ENCODE peak calls at places on chromosomes 6 and 20, in ten cellular contexts. One of them, this sample, is unnamed.
A peak's percentile ranks its signal among the peaks of the same experiment; 100 is the strongest.

GRCh38 chr6:165931675-165932074 is 236.0 kb downstream of the TBXT start:
- DNase-seq in PC-9: no peak
- DNase-seq in GM12878: no peak
- DNase-seq in foreskin fibroblast: no peak
- DNase-seq in ovary: no peak
- DNase-seq in left ventricle myocardium inferior: no peak
- DNase-seq in fibroblast of villous mesenchyme: no peak
- DNase-seq in choroid plexus epithelial cell: no peak
- DNase-seq in effector memory CD4-positive, alpha-beta T cell: no peak
- DNase-seq in naive thymus-derived CD4-positive, alpha-beta T cell: no peak
- DNase-seq in this sample: no peak

GRCh38 chr6:133548409-133548808 is 307.3 kb downstream of the EYA4 start:
- DNase-seq in PC-9: no peak
- DNase-seq in GM12878: no peak
- DNase-seq in foreskin fibroblast: peak; percentile 49
- DNase-seq in ovary: no peak
- DNase-seq in left ventricle myocardium inferior: no peak
- DNase-seq in fibroblast of villous mesenchyme: peak; percentile 41
- DNase-seq in choroid plexus epithelial cell: peak; percentile 84
- DNase-seq in effector memory CD4-positive, alpha-beta T cell: no peak
- DNase-seq in naive thymus-derived CD4-positive, alpha-beta T cell: no peak
- DNase-seq in this sample: no peak

GRCh38 chr6:10350720-10351119 is 64.2 kb downstream of the TFAP2A start:
- DNase-seq in PC-9: no peak
- DNase-seq in GM12878: no peak
- DNase-seq in foreskin fibroblast: no peak
- DNase-seq in ovary: no peak
- DNase-seq in left ventricle myocardium inferior: no peak
- DNase-seq in fibroblast of villous mesenchyme: no peak
- DNase-seq in choroid plexus epithelial cell: no peak
- DNase-seq in effector memory CD4-positive, alpha-beta T cell: no peak
- DNase-seq in naive thymus-derived CD4-positive, alpha-beta T cell: no peak
- DNase-seq in this sample: peak; percentile 41

GRCh38 chr6:129186988-129187387 is 304.1 kb downstream of the LAMA2 start:
- DNase-seq in PC-9: peak; percentile 61
- DNase-seq in GM12878: no peak
- DNase-seq in foreskin fibroblast: peak; percentile 87
- DNase-seq in ovary: no peak
- DNase-seq in left ventricle myocardium inferior: no peak
- DNase-seq in fibroblast of villous mesenchyme: peak; percentile 46
- DNase-seq in choroid plexus epithelial cell: peak; percentile 66
- DNase-seq in effector memory CD4-positive, alpha-beta T cell: no peak
- DNase-seq in naive thymus-derived CD4-positive, alpha-beta T cell: no peak
- DNase-seq in this sample: peak; percentile 79

GRCh38 chr6:153525998-153526397 is 394.9 kb upstream of the RGS17 start:
- DNase-seq in PC-9: no peak
- DNase-seq in GM12878: no peak
- DNase-seq in foreskin fibroblast: no peak
- DNase-seq in ovary: no peak
- DNase-seq in left ventricle myocardium inferior: no peak
- DNase-seq in fibroblast of villous mesenchyme: no peak
- DNase-seq in choroid plexus epithelial cell: no peak
- DNase-seq in effector memory CD4-positive, alpha-beta T cell: no peak
- DNase-seq in naive thymus-derived CD4-positive, alpha-beta T cell: no peak
- DNase-seq in this sample: peak; percentile 62

GRCh38 chr6:9025796-9026195 is 590.5 kb upstream of the SLC35B3 start:
- DNase-seq in PC-9: no peak
- DNase-seq in GM12878: no peak
- DNase-seq in foreskin fibroblast: peak; percentile 24
- DNase-seq in ovary: no peak
- DNase-seq in left ventricle myocardium inferior: no peak
- DNase-seq in fibroblast of villous mesenchyme: no peak
- DNase-seq in choroid plexus epithelial cell: no peak
- DNase-seq in effector memory CD4-positive, alpha-beta T cell: no peak
- DNase-seq in naive thymus-derived CD4-positive, alpha-beta T cell: no peak
- DNase-seq in this sample: no peak

GRCh38 chr20:7379621-7380220 is 560.5 kb downstream of the HAO1 start:
- DNase-seq in PC-9: no peak
- DNase-seq in GM12878: no peak
- DNase-seq in foreskin fibroblast: peak; percentile 21
- DNase-seq in ovary: no peak
- DNase-seq in left ventricle myocardium inferior: no peak
- DNase-seq in fibroblast of villous mesenchyme: no peak
- DNase-seq in choroid plexus epithelial cell: no peak
- DNase-seq in effector memory CD4-positive, alpha-beta T cell: no peak
- DNase-seq in naive thymus-derived CD4-positive, alpha-beta T cell: no peak
- DNase-seq in this sample: no peak

GRCh38 chr6:42400031-42400760 is 51.5 kb downstream of the TRERF1 start:
- DNase-seq in PC-9: no peak
- DNase-seq in GM12878: no peak
- DNase-seq in foreskin fibroblast: no peak
- DNase-seq in ovary: no peak
- DNase-seq in left ventricle myocardium inferior: no peak
- DNase-seq in fibroblast of villous mesenchyme: no peak
- DNase-seq in choroid plexus epithelial cell: no peak
- DNase-seq in effector memory CD4-positive, alpha-beta T cell: no peak
- DNase-seq in naive thymus-derived CD4-positive, alpha-beta T cell: no peak
- DNase-seq in this sample: no peak

GRCh38 chr6:149965191-149966020 is 1.7 kb downstream of the ULBP1 start:
- DNase-seq in PC-9: no peak
- DNase-seq in GM12878: no peak
- DNase-seq in foreskin fibroblast: peak; percentile 20
- DNase-seq in ovary: no peak
- DNase-seq in left ventricle myocardium inferior: no peak
- DNase-seq in fibroblast of villous mesenchyme: peak; percentile 9
- DNase-seq in choroid plexus epithelial cell: peak; percentile 23
- DNase-seq in effector memory CD4-positive, alpha-beta T cell: no peak
- DNase-seq in naive thymus-derived CD4-positive, alpha-beta T cell: no peak
- DNase-seq in this sample: no peak

GRCh38 chr6:135265278-135265677 is 84.2 kb downstream of the MYB start:
- DNase-seq in PC-9: peak; percentile 25
- DNase-seq in GM12878: no peak
- DNase-seq in foreskin fibroblast: no peak
- DNase-seq in ovary: no peak
- DNase-seq in left ventricle myocardium inferior: no peak
- DNase-seq in fibroblast of villous mesenchyme: no peak
- DNase-seq in choroid plexus epithelial cell: no peak
- DNase-seq in effector memory CD4-positive, alpha-beta T cell: no peak
- DNase-seq in naive thymus-derived CD4-positive, alpha-beta T cell: no peak
- DNase-seq in this sample: no peak

GRCh38 chr6:2797564-2798014 is 32.4 kb downstream of the WRNIP1 start:
- DNase-seq in PC-9: no peak
- DNase-seq in GM12878: no peak
- DNase-seq in foreskin fibroblast: no peak
- DNase-seq in ovary: no peak
- DNase-seq in left ventricle myocardium inferior: no peak
- DNase-seq in fibroblast of villous mesenchyme: peak; percentile 29
- DNase-seq in choroid plexus epithelial cell: no peak
- DNase-seq in effector memory CD4-positive, alpha-beta T cell: no peak
- DNase-seq in naive thymus-derived CD4-positive, alpha-beta T cell: no peak
- DNase-seq in this sample: no peak

GRCh38 chr6:22451960-22452359 is 117.4 kb upstream of the HDGFL1 start:
- DNase-seq in PC-9: no peak
- DNase-seq in GM12878: no peak
- DNase-seq in foreskin fibroblast: no peak
- DNase-seq in ovary: no peak
- DNase-seq in left ventricle myocardium inferior: no peak
- DNase-seq in fibroblast of villous mesenchyme: no peak
- DNase-seq in choroid plexus epithelial cell: peak; percentile 4
- DNase-seq in effector memory CD4-positive, alpha-beta T cell: no peak
- DNase-seq in naive thymus-derived CD4-positive, alpha-beta T cell: no peak
- DNase-seq in this sample: no peak

GRCh38 chr6:79775222-79775621 is 144.1 kb downstream of the SH3BGRL2 start:
- DNase-seq in PC-9: no peak
- DNase-seq in GM12878: no peak
- DNase-seq in foreskin fibroblast: no peak
- DNase-seq in ovary: no peak
- DNase-seq in left ventricle myocardium inferior: no peak
- DNase-seq in fibroblast of villous mesenchyme: no peak
- DNase-seq in choroid plexus epithelial cell: no peak
- DNase-seq in effector memory CD4-positive, alpha-beta T cell: no peak
- DNase-seq in naive thymus-derived CD4-positive, alpha-beta T cell: no peak
- DNase-seq in this sample: no peak

GRCh38 chr20:34643919-34644318 is 33.0 kb downstream of the PIGU start:
- DNase-seq in PC-9: no peak
- DNase-seq in GM12878: no peak
- DNase-seq in foreskin fibroblast: peak; percentile 85
- DNase-seq in ovary: no peak
- DNase-seq in left ventricle myocardium inferior: no peak
- DNase-seq in fibroblast of villous mesenchyme: peak; percentile 98
- DNase-seq in choroid plexus epithelial cell: peak; percentile 94
- DNase-seq in effector memory CD4-positive, alpha-beta T cell: no peak
- DNase-seq in naive thymus-derived CD4-positive, alpha-beta T cell: no peak
- DNase-seq in this sample: peak; percentile 13

GRCh38 chr20:2652724-2653510 is 485 bp downstream of the NOP56 start:
- DNase-seq in PC-9: no peak
- DNase-seq in GM12878: no peak
- DNase-seq in foreskin fibroblast: no peak
- DNase-seq in ovary: no peak
- DNase-seq in left ventricle myocardium inferior: peak; percentile 34
- DNase-seq in fibroblast of villous mesenchyme: peak; percentile 29
- DNase-seq in choroid plexus epithelial cell: peak; percentile 13
- DNase-seq in effector memory CD4-positive, alpha-beta T cell: no peak
- DNase-seq in naive thymus-derived CD4-positive, alpha-beta T cell: no peak
- DNase-seq in this sample: peak; percentile 8

GRCh38 chr6:138590796-138591709 is 91.8 kb upstream of the NHSL1 start:
- DNase-seq in PC-9: peak; percentile 72
- DNase-seq in GM12878: peak; percentile 31
- DNase-seq in foreskin fibroblast: peak; percentile 69
- DNase-seq in ovary: peak; percentile 46
- DNase-seq in left ventricle myocardium inferior: no peak
- DNase-seq in fibroblast of villous mesenchyme: peak; percentile 65
- DNase-seq in choroid plexus epithelial cell: peak; percentile 85
- DNase-seq in effector memory CD4-positive, alpha-beta T cell: no peak
- DNase-seq in naive thymus-derived CD4-positive, alpha-beta T cell: no peak
- DNase-seq in this sample: peak; percentile 66
- H3K4me3 ChIP-seq in PC-9: no peak overlapping the region
- H3K4me3 ChIP-seq in GM12878: no peak overlapping the region
- H3K4me3 ChIP-seq in foreskin fibroblast: no peak overlapping the region
- H3K4me3 ChIP-seq in ovary: no peak overlapping the region
- H3K4me3 ChIP-seq in left ventricle myocardium inferior: no peak overlapping the region
- H3K4me3 ChIP-seq in fibroblast of villous mesenchyme: no peak overlapping the region
- H3K4me3 ChIP-seq in choroid plexus epithelial cell: no peak overlapping the region
- H3K4me3 ChIP-seq in effector memory CD4-positive, alpha-beta T cell: no peak overlapping the region
- H3K4me3 ChIP-seq in naive thymus-derived CD4-positive, alpha-beta T cell: no peak overlapping the region
- H3K4me3 ChIP-seq in this sample: no peak overlapping the region

GRCh38 chr6:28814032-28814976 is 109.5 kb downstream of the TRIM27 start:
- DNase-seq in PC-9: no peak
- DNase-seq in GM12878: no peak
- DNase-seq in foreskin fibroblast: no peak
- DNase-seq in ovary: no peak
- DNase-seq in left ventricle myocardium inferior: no peak
- DNase-seq in fibroblast of villous mesenchyme: no peak
- DNase-seq in choroid plexus epithelial cell: no peak
- DNase-seq in effector memory CD4-positive, alpha-beta T cell: no peak
- DNase-seq in naive thymus-derived CD4-positive, alpha-beta T cell: no peak
- DNase-seq in this sample: no peak
- H3K4me3 ChIP-seq in PC-9: no peak overlapping the region
- H3K4me3 ChIP-seq in GM12878: no peak overlapping the region
- H3K4me3 ChIP-seq in foreskin fibroblast: peak overlapping the region; percentile 5
- H3K4me3 ChIP-seq in ovary: no peak overlapping the region
- H3K4me3 ChIP-seq in left ventricle myocardium inferior: no peak overlapping the region
- H3K4me3 ChIP-seq in fibroblast of villous mesenchyme: peak overlapping the region; percentile 18
- H3K4me3 ChIP-seq in choroid plexus epithelial cell: peak overlapping the region; percentile 28
- H3K4me3 ChIP-seq in effector memory CD4-positive, alpha-beta T cell: no peak overlapping the region
- H3K4me3 ChIP-seq in naive thymus-derived CD4-positive, alpha-beta T cell: no peak overlapping the region
- H3K4me3 ChIP-seq in this sample: no peak overlapping the region

GRCh38 chr6:140012146-140012545 is 637.7 kb upstream of the CITED2 start:
- DNase-seq in PC-9: no peak
- DNase-seq in GM12878: no peak
- DNase-seq in foreskin fibroblast: no peak
- DNase-seq in ovary: no peak
- DNase-seq in left ventricle myocardium inferior: no peak
- DNase-seq in fibroblast of villous mesenchyme: no peak
- DNase-seq in choroid plexus epithelial cell: no peak
- DNase-seq in effector memory CD4-positive, alpha-beta T cell: no peak
- DNase-seq in naive thymus-derived CD4-positive, alpha-beta T cell: no peak
- DNase-seq in this sample: no peak

GRCh38 chr6:140009286-140009685 is 634.8 kb upstream of the CITED2 start:
- DNase-seq in PC-9: no peak
- DNase-seq in GM12878: no peak
- DNase-seq in foreskin fibroblast: no peak
- DNase-seq in ovary: no peak
- DNase-seq in left ventricle myocardium inferior: no peak
- DNase-seq in fibroblast of villous mesenchyme: no peak
- DNase-seq in choroid plexus epithelial cell: no peak
- DNase-seq in effector memory CD4-positive, alpha-beta T cell: no peak
- DNase-seq in naive thymus-derived CD4-positive, alpha-beta T cell: no peak
- DNase-seq in this sample: no peak

GRCh38 chr6:140017470-140017869 is 643.0 kb upstream of the CITED2 start:
- DNase-seq in PC-9: peak; percentile 52
- DNase-seq in GM12878: no peak
- DNase-seq in foreskin fibroblast: no peak
- DNase-seq in ovary: no peak
- DNase-seq in left ventricle myocardium inferior: no peak
- DNase-seq in fibroblast of villous mesenchyme: peak; percentile 75
- DNase-seq in choroid plexus epithelial cell: no peak
- DNase-seq in effector memory CD4-positive, alpha-beta T cell: no peak
- DNase-seq in naive thymus-derived CD4-positive, alpha-beta T cell: no peak
- DNase-seq in this sample: no peak

GRCh38 chr6:140007525-140007924 is 633.1 kb upstream of the CITED2 start:
- DNase-seq in PC-9: no peak
- DNase-seq in GM12878: no peak
- DNase-seq in foreskin fibroblast: no peak
- DNase-seq in ovary: no peak
- DNase-seq in left ventricle myocardium inferior: no peak
- DNase-seq in fibroblast of villous mesenchyme: no peak
- DNase-seq in choroid plexus epithelial cell: no peak
- DNase-seq in effector memory CD4-positive, alpha-beta T cell: no peak
- DNase-seq in naive thymus-derived CD4-positive, alpha-beta T cell: no peak
- DNase-seq in this sample: no peak

GRCh38 chr6:140011537-140011936 is 637.1 kb upstream of the CITED2 start:
- DNase-seq in PC-9: no peak
- DNase-seq in GM12878: no peak
- DNase-seq in foreskin fibroblast: no peak
- DNase-seq in ovary: no peak
- DNase-seq in left ventricle myocardium inferior: no peak
- DNase-seq in fibroblast of villous mesenchyme: no peak
- DNase-seq in choroid plexus epithelial cell: no peak
- DNase-seq in effector memory CD4-positive, alpha-beta T cell: no peak
- DNase-seq in naive thymus-derived CD4-positive, alpha-beta T cell: no peak
- DNase-seq in this sample: no peak
- H3K4me3 ChIP-seq in PC-9: no peak overlapping the region
- H3K4me3 ChIP-seq in GM12878: no peak overlapping the region
- H3K4me3 ChIP-seq in foreskin fibroblast: no peak overlapping the region
- H3K4me3 ChIP-seq in ovary: no peak overlapping the region
- H3K4me3 ChIP-seq in left ventricle myocardium inferior: no peak overlapping the region
- H3K4me3 ChIP-seq in fibroblast of villous mesenchyme: no peak overlapping the region
- H3K4me3 ChIP-seq in choroid plexus epithelial cell: no peak overlapping the region
- H3K4me3 ChIP-seq in effector memory CD4-positive, alpha-beta T cell: no peak overlapping the region
- H3K4me3 ChIP-seq in naive thymus-derived CD4-positive, alpha-beta T cell: no peak overlapping the region
- H3K4me3 ChIP-seq in this sample: no peak overlapping the region

DNA sequence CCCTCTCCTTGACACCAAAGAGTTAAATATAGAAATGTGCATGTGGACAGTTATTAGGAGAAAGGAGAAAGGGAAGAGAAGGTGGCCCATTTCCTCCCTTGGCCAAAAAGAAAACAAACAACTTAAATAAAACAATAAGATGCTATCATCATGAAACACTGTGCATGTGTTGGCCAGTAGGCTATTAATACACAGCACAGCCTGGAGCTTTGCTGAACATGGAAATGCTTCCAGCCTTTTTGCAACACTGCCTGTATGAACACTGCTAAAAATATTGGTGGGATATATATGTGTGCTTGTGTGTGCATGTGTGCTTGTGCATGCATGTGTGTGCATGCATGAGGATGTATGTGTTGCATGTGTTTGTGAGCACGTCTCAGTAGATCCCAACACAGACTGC is 100.4 kb downstream of the LY86 start:
- DNase-seq in PC-9: no peak
- DNase-seq in GM12878: no peak
- DNase-seq in foreskin fibroblast: no peak
- DNase-seq in ovary: no peak
- DNase-seq in left ventricle myocardium inferior: no peak
- DNase-seq in fibroblast of villous mesenchyme: no peak
- DNase-seq in choroid plexus epithelial cell: no peak
- DNase-seq in effector memory CD4-positive, alpha-beta T cell: no peak
- DNase-seq in naive thymus-derived CD4-positive, alpha-beta T cell: no peak
- DNase-seq in this sample: no peak
- H3K4me3 ChIP-seq in PC-9: no peak overlapping the region
- H3K4me3 ChIP-seq in GM12878: no peak overlapping the region
- H3K4me3 ChIP-seq in foreskin fibroblast: no peak overlapping the region
- H3K4me3 ChIP-seq in ovary: no peak overlapping the region
- H3K4me3 ChIP-seq in left ventricle myocardium inferior: no peak overlapping the region
- H3K4me3 ChIP-seq in fibroblast of villous mesenchyme: no peak overlapping the region
- H3K4me3 ChIP-seq in choroid plexus epithelial cell: no peak overlapping the region
- H3K4me3 ChIP-seq in effector memory CD4-positive, alpha-beta T cell: no peak overlapping the region
- H3K4me3 ChIP-seq in naive thymus-derived CD4-positive, alpha-beta T cell: no peak overlapping the region
- H3K4me3 ChIP-seq in this sample: no peak overlapping the region